ENCODE peak calls at places on chromosomes 16 and 17, in five cellular contexts. One of them, this sample, is unnamed.

GRCh38 chr17:4003501-4004421 is 39.5 kb upstream of the ATP2A3 start:
- DNase-seq in adrenal gland: no peak
- DNase-seq in K562: peak; percentile 23
- DNase-seq in body of pancreas: peak; percentile 84
- DNase-seq in gastrocnemius medialis: no peak
- DNase-seq in this sample: no peak

GRCh38 chr16:75443301-75443700 is 10.0 kb upstream of the CFDP1 start:
- DNase-seq in gastrocnemius medialis: no peak
- DNase-seq in K562: no peak
- DNase-seq in body of pancreas: no peak
- DNase-seq in adrenal gland: no peak
- DNase-seq in this sample: no peak

GRCh38 chr17:8477653-8478441 is 42.2 kb downstream of the NDEL1 start:
- DNase-seq in adrenal gland: no peak
- DNase-seq in K562: no peak
- DNase-seq in body of pancreas: no peak
- DNase-seq in gastrocnemius medialis: no peak
- DNase-seq in this sample: no peak

GRCh38 chr16:46949216-46949892 is 24.1 kb downstream of the DNAJA2 start:
- DNase-seq in K562: no peak
- DNase-seq in gastrocnemius medialis: no peak
- DNase-seq in adrenal gland: no peak
- DNase-seq in body of pancreas: no peak
- DNase-seq in this sample: no peak

GRCh38 chr17:57672971-57673370 is 72.1 kb downstream of the CCDC182 start:
- DNase-seq in K562: no peak
- DNase-seq in gastrocnemius medialis: no peak
- DNase-seq in body of pancreas: no peak
- DNase-seq in adrenal gland: no peak
- DNase-seq in this sample: no peak

GRCh38 chr16:85601730-85602401 is 11.3 kb upstream of the GSE1 start:
- DNase-seq in gastrocnemius medialis: no peak
- DNase-seq in adrenal gland: peak; percentile 48
- DNase-seq in K562: peak; percentile 61
- DNase-seq in body of pancreas: peak; percentile 71
- DNase-seq in this sample: peak; percentile 71

GRCh38 chr16:66408181-66409048 is 18.7 kb upstream of the BEAN1 start:
- DNase-seq in gastrocnemius medialis: no peak
- DNase-seq in body of pancreas: peak; percentile 16
- DNase-seq in adrenal gland: no peak
- DNase-seq in K562: no peak
- DNase-seq in this sample: peak; percentile 26

GRCh38 chr17:31415004-31415454 is 23.6 kb downstream of the RAB11FIP4 start:
- DNase-seq in body of pancreas: no peak
- DNase-seq in adrenal gland: no peak
- DNase-seq in K562: no peak
- DNase-seq in gastrocnemius medialis: no peak
- DNase-seq in this sample: no peak

GRCh38 chr16:4703906-4704305 is 10.5 kb downstream of the NUDT16L1 start:
- DNase-seq in K562: no peak
- DNase-seq in body of pancreas: no peak
- DNase-seq in gastrocnemius medialis: no peak
- DNase-seq in adrenal gland: no peak
- DNase-seq in this sample: no peak

GRCh38 chr17:263773-264172 is 82.3 kb upstream of the DOC2B start:
- DNase-seq in body of pancreas: no peak
- DNase-seq in adrenal gland: peak; percentile 3
- DNase-seq in K562: no peak
- DNase-seq in gastrocnemius medialis: no peak
- DNase-seq in this sample: peak; percentile 10

GRCh38 chr17:77382966-77383612 is 242.3 kb downstream of the SEC14L1 start:
- DNase-seq in body of pancreas: no peak
- DNase-seq in adrenal gland: no peak
- DNase-seq in gastrocnemius medialis: no peak
- DNase-seq in K562: no peak
- DNase-seq in this sample: no peak

GRCh38 chr16:49855280-49855821 is 561 bp downstream of the ZNF423 start:
- DNase-seq in gastrocnemius medialis: peak; percentile 89
- DNase-seq in adrenal gland: peak; percentile 82
- DNase-seq in body of pancreas: peak; percentile 90
- DNase-seq in K562: peak; percentile 79
- DNase-seq in this sample: peak; percentile 85

GRCh38 chr16:23564964-23565363 is 7.4 kb downstream of the UBFD1 start:
- DNase-seq in K562: no peak
- DNase-seq in gastrocnemius medialis: peak; percentile 93
- DNase-seq in adrenal gland: no peak
- DNase-seq in body of pancreas: peak; percentile 20
- DNase-seq in this sample: peak; percentile 87

GRCh38 chr17:50191070-50192045 is 10.1 kb downstream of the COL1A1 start:
- DNase-seq in body of pancreas: no peak
- DNase-seq in gastrocnemius medialis: no peak
- DNase-seq in K562: no peak
- DNase-seq in adrenal gland: no peak
- DNase-seq in this sample: no peak

GRCh38 chr17:5418858-5419355 is 555 bp downstream of the NUP88 start:
- DNase-seq in K562: no peak
- DNase-seq in gastrocnemius medialis: peak; percentile 19
- DNase-seq in adrenal gland: peak; percentile 37
- DNase-seq in body of pancreas: peak; percentile 69
- DNase-seq in this sample: peak; percentile 43

GRCh38 chr16:88669986-88670385 is 7.1 kb upstream of the MVD start:
- DNase-seq in adrenal gland: no peak
- DNase-seq in gastrocnemius medialis: no peak
- DNase-seq in body of pancreas: no peak
- DNase-seq in K562: no peak
- DNase-seq in this sample: no peak

GRCh38 chr17:70644093-70644492 is 474.8 kb downstream of the KCNJ2 start:
- DNase-seq in adrenal gland: no peak
- DNase-seq in body of pancreas: no peak
- DNase-seq in K562: no peak
- DNase-seq in gastrocnemius medialis: no peak
- DNase-seq in this sample: no peak

GRCh38 chr16:85515830-85516397 is 97.2 kb upstream of the GSE1 start:
- DNase-seq in gastrocnemius medialis: no peak
- DNase-seq in adrenal gland: peak; percentile 45
- DNase-seq in K562: peak; percentile 74
- DNase-seq in body of pancreas: peak; percentile 89
- DNase-seq in this sample: no peak

GRCh38 chr17:76154935-76155845 is 14.1 kb upstream of the FOXJ1 start:
- DNase-seq in body of pancreas: no peak
- DNase-seq in K562: no peak
- DNase-seq in gastrocnemius medialis: no peak
- DNase-seq in adrenal gland: no peak
- DNase-seq in this sample: no peak

GRCh38 chr16:6111390-6111789 is 1013.8 kb upstream of the EEF2KMT start:
- DNase-seq in adrenal gland: no peak
- DNase-seq in body of pancreas: no peak
- DNase-seq in K562: no peak
- DNase-seq in gastrocnemius medialis: no peak
- DNase-seq in this sample: no peak
- H3K9me3 ChIP-seq in adrenal gland: no peaks in the 10 kb centered on the region
- H3K9me3 ChIP-seq in body of pancreas: no peaks in the 10 kb centered on the region
- H3K9me3 ChIP-seq in K562: no peaks in the 10 kb centered on the region
- H3K9me3 ChIP-seq in gastrocnemius medialis: no peaks in the 10 kb centered on the region
- H3K9me3 ChIP-seq in this sample: no peaks in the 10 kb centered on the region

GRCh38 chr17:72303787-72304733 is 183.2 kb downstream of the SOX9 start:
- DNase-seq in body of pancreas: no peak
- DNase-seq in K562: no peak
- DNase-seq in gastrocnemius medialis: no peak
- DNase-seq in adrenal gland: no peak
- DNase-seq in this sample: no peak

GRCh38 chr17:72305472-72305871 is 184.7 kb downstream of the SOX9 start:
- DNase-seq in adrenal gland: no peak
- DNase-seq in body of pancreas: no peak
- DNase-seq in gastrocnemius medialis: no peak
- DNase-seq in K562: no peak
- DNase-seq in this sample: no peak

GRCh38 chr17:72305964-72306551 is 185.2 kb downstream of the SOX9 start:
- DNase-seq in gastrocnemius medialis: no peak
- DNase-seq in K562: no peak
- DNase-seq in body of pancreas: no peak
- DNase-seq in adrenal gland: no peak
- DNase-seq in this sample: no peak

GRCh38 chr17:72302735-72303134 is 181.9 kb downstream of the SOX9 start:
- DNase-seq in adrenal gland: no peak
- DNase-seq in K562: no peak
- DNase-seq in gastrocnemius medialis: no peak
- DNase-seq in body of pancreas: no peak
- DNase-seq in this sample: no peak

GRCh38 chr17:72304859-72305258 is 184.0 kb downstream of the SOX9 start:
- DNase-seq in K562: no peak
- DNase-seq in adrenal gland: no peak
- DNase-seq in gastrocnemius medialis: no peak
- DNase-seq in body of pancreas: no peak
- DNase-seq in this sample: no peak
- TF ChIP-seq POLR2A in K562: no peak
- TF ChIP-seq POLR2A in adrenal gland: no peak
- TF ChIP-seq POLR2A in gastrocnemius medialis: no peak
- TF ChIP-seq POLR2A in body of pancreas: no peak
- TF ChIP-seq POLR2A in this sample: no peak

GRCh38 chr16:35142809-35143192 is 1683.4 kb downstream of the TP53TG3F start:
- DNase-seq in body of pancreas: no peak
- DNase-seq in gastrocnemius medialis: no peak
- DNase-seq in K562: no peak
- DNase-seq in adrenal gland: no peak
- DNase-seq in this sample: no peak
- H3K9me3 ChIP-seq in body of pancreas: no peaks in the 10 kb centered on the region
- H3K9me3 ChIP-seq in gastrocnemius medialis: no peaks in the 10 kb centered on the region
- H3K9me3 ChIP-seq in K562: no peaks in the 10 kb centered on the region
- H3K9me3 ChIP-seq in adrenal gland: no peaks in the 10 kb centered on the region
- H3K9me3 ChIP-seq in this sample: no peaks in the 10 kb centered on the region

GRCh38 chr16:1975432-1976215 is 3.8 kb downstream of the TBL3 start:
- DNase-seq in body of pancreas: no peak
- DNase-seq in K562: peak; percentile 8
- DNase-seq in adrenal gland: no peak
- DNase-seq in gastrocnemius medialis: no peak
- DNase-seq in this sample: no peak

GRCh38 chr16:1972490-1972877 is 631 bp downstream of the TBL3 start:
- DNase-seq in K562: no peak
- DNase-seq in adrenal gland: no peak
- DNase-seq in body of pancreas: no peak
- DNase-seq in gastrocnemius medialis: no peak
- DNase-seq in this sample: no peak

GRCh38 chr16:1973461-1974156 is 1.8 kb downstream of the TBL3 start:
- DNase-seq in gastrocnemius medialis: no peak
- DNase-seq in adrenal gland: no peak
- DNase-seq in K562: no peak
- DNase-seq in body of pancreas: no peak
- DNase-seq in this sample: no peak

GRCh38 chr16:1976216-1976520 is 4.3 kb downstream of the TBL3 start:
- DNase-seq in body of pancreas: no peak
- DNase-seq in adrenal gland: no peak
- DNase-seq in gastrocnemius medialis: no peak
- DNase-seq in K562: no peak
- DNase-seq in this sample: no peak

DNA sequence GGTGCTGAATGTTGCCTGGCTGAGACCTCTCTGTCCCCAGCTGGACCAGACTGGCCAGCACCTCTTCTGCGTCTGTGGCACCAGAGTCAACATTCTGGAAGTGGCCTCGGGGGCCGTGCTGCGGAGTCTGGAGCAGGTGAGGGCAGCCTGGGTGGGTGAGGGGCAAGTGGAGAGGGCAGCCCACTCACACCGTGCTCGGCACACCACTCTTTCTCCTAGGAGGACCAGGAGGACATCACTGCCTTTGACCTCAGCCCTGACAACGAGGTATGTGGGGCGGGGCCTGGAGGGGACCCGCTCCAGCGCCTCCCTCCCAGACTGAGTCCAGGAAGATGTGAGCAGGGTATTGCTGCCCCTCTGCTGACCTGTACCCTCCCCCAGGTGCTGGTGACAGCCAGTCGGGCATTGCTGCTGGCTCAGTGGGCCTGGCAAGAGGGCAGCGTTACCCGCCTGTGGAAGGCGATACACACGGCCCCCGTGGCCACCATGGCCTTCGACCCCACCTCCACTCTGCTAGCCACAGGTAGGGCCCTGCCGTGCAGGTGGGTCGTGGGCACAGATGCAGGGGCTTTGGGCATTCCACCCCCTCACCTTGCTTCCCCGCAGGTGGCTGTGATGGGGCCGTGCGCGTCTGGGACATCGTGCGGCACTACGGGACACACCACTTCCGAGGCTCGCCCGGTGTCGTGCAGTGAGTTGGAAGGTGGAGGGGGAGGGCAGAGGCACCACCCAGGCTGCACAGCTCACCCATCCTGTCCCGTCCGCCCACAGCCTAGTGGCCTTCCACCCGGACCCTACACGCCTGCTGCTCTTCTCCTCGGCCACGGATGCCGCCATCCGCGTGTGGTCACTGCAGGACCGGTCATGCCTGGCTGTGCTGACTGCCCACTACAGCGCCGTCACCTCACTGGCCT is 2.6 kb downstream of the TBL3 start:
- DNase-seq in K562: no peak
- DNase-seq in adrenal gland: no peak
- DNase-seq in gastrocnemius medialis: no peak
- DNase-seq in body of pancreas: no peak
- DNase-seq in this sample: no peak
- TF ChIP-seq POLR2A in K562: no peak
- TF ChIP-seq POLR2A in adrenal gland: no peak
- TF ChIP-seq POLR2A in gastrocnemius medialis: no peak
- TF ChIP-seq POLR2A in body of pancreas: no peak
- TF ChIP-seq POLR2A in this sample: no peak

DNA sequence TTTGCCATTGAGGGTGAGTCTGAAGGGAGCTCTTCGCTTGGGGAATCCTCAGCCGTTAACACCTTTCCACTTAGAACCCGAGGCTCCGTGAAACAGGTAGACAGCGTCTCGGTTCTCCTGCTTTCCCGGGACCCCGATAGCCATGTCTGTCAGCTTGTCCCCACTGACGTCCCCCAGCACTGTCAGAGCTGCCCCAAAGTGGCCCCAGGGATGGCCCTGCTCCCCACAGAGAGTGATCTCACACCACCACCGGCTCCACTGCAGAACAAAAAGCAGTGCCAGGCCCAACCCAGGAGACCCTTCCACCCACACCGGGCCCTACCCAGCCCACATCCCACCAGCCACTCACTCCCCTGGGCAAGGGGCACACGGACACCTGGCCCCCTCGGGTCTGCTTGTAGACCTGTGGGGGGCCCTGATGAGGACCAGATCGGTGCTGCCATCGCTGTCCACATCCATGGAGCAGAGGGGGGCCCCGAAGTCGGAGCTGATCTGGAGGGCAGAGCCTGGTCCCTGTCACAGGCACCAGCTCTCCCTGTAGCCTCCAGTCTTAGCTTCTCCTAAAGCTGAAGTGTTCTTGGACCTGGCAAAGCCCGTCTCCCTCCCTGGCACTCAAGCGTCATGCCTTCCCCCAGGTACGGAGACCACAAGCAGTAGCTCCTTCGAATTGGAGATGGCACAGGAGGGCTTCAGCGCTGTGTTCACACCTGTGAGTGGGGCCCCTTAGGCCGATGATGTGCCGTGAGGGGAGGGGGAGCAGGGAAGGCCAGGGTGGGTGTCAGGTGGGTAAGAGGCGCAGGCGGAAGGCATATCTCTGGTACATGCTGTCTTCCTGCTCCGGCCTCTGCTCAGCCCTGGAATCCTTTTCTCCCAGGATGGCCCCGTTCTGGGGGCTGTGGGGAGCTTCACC is 6.5 kb downstream of the ITGAX start:
- DNase-seq in body of pancreas: no peak
- DNase-seq in adrenal gland: no peak
- DNase-seq in K562: no peak
- DNase-seq in gastrocnemius medialis: no peak
- DNase-seq in this sample: no peak
- H3K9me3 ChIP-seq in body of pancreas: no peaks in the 10 kb centered on the region
- H3K9me3 ChIP-seq in adrenal gland: no peaks in the 10 kb centered on the region
- H3K9me3 ChIP-seq in K562: no peaks in the 10 kb centered on the region
- H3K9me3 ChIP-seq in gastrocnemius medialis: no peaks in the 10 kb centered on the region
- H3K9me3 ChIP-seq in this sample: no peaks in the 10 kb centered on the region